ENCODE peak calls at places on chromosomes 2 and 18, in four cellular contexts. R is IMR-90, C is mesendoderm, N is mesenchymal stem cell. F is an unnamed sample. For H3K36me3, the result is how much of the 10 kb centered on the place peaks cover.

GRCh38 chr2:47697000-47697601 is 85.8 kb upstream of the MSH6 start:
- DNase-seq in C (peak), N (no peak), R (no peak), F (no peak)

GRCh38 chr2:168434164-168434563 is 21.9 kb upstream of the CERS6 start:
- DNase-seq in R (no peak), C (no peak), N (no peak), F (no peak)

GRCh38 chr18:22346342-22346967 is 71.3 kb downstream of the CTAGE1 start:
- DNase-seq in C (no peak), R (peak), N (peak), F (no peak)

GRCh38 chr2:236862961-236863728 is 222.5 kb upstream of the COPS8 start:
- DNase-seq in R (peak), C (no peak), N (peak), F (no peak)

GRCh38 chr18:2223394-2223793 is 347.9 kb downstream of the METTL4 start:
- DNase-seq in C (peak), R (no peak), N (no peak), F (peak)

GRCh38 chr2:3305431-3305830 is 72.2 kb downstream of the EIPR1 start:
- DNase-seq in R (no peak), N (no peak), C (no peak), F (no peak)

GRCh38 chr2:148680462-148680861 is 35.9 kb downstream of the EPC2 start:
- DNase-seq in R (peak), N (peak), C (peak), F (no peak)

GRCh38 chr2:33498291-33498956 is 22.0 kb downstream of the RASGRP3 start:
- DNase-seq in C (no peak), R (no peak), N (peak), F (no peak)

GRCh38 chr18:421236-422155 is 79.0 kb downstream of the COLEC12 start:
- DNase-seq in C (peak), N (no peak), R (peak), F (no peak)

GRCh38 chr18:63844254-63844653 is 43.3 kb upstream of the SERPINB2 start:
- DNase-seq in N (peak), C (peak), R (peak), F (peak)

GRCh38 chr2:204472375-204472774 is 72.9 kb upstream of the PARD3B start:
- DNase-seq in N (no peak), C (no peak), R (peak), F (no peak)

GRCh38 chr2:190023860-190024259 is 38.7 kb downstream of the MSTN start:
- DNase-seq in C (peak), R (peak), N (peak), F (peak)

GRCh38 chr2:190534310-190535118 is at the start of gene NEMP2:
- DNase-seq in N (peak), R (peak), C (peak), F (peak)

GRCh38 chr2:119112770-119113488 is 45.6 kb downstream of the C1QL2 start:
- DNase-seq in C (no peak), R (no peak), N (no peak), F (no peak)

GRCh38 chr2:119111115-119111975 is 47.2 kb downstream of the C1QL2 start:
- DNase-seq in C (no peak), N (no peak), R (no peak), F (no peak)

GRCh38 chr2:119114266-119114665 is 44.3 kb downstream of the C1QL2 start:
- DNase-seq in R (no peak), N (no peak), C (no peak), F (no peak)

GRCh38 chr2:119113489-119113770 is 45.1 kb downstream of the C1QL2 start:
- DNase-seq in R (no peak), C (no peak), N (no peak), F (no peak)

GRCh38 chr2:119112230-119112629 is 46.3 kb downstream of the C1QL2 start:
- DNase-seq in R (no peak), C (no peak), N (no peak), F (no peak)
- H2BK15ac ChIP-seq in R (no peak), C (no peak), N (no peak), F (no peak)

DNA sequence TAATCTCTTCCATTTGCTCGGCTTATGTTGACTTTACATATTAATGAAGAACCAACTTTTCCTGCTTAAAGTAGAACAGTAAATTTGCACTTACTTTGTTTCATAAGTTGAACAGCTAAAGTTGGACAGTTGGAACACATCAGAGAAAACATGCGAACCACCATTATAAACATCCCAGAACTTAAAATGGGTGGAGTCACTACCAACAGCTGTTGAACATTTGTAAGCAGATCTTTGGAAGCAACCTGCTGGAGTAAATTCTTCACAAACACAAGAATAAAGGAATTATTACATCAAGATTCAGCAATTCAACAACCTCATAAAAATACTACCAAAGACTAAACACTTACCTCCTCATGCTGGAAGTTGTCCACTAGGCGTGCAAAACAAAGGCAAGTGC is 96.4 kb upstream of the DNER start:
- DNase-seq in C (no peak), R (peak), N (peak), F (no peak)
- H3K36me3 ChIP-seq in C (under half), R (under half), N (under half), F (under half)

GRCh38 chr18:54209471-54210180 is 14.8 kb downstream of the MBD2 start:
- DNase-seq in C (no peak), N (peak), R (peak), F (no peak)
- H2BK15ac ChIP-seq in C (no peak), N (no peak), R (no peak), F (no peak)

DNA sequence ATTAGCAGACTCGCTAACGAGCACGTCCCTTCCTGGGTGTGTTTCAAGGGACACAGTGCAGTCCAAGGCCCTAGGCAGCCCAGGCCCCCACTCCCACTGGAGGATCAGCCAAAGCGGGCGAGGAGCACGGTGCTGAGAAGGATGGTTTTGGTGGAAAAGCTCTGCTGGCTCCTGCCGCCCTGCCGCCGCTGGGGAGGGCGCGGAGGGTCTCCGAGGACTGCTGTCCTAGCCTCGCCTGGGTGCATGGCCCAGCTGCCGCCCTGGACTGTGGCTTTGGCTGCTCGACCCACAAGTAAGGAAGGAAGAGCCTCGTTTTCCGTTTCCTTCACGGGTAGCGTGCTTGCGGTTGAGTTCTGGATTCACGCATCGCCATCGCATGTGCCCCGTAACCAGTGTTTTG is 79.9 kb downstream of the MTCL1 start:
- DNase-seq in N (no peak), C (no peak), R (no peak), F (no peak)
- H3K36me3 ChIP-seq in N (half or more), C (under half), R (half or more), F (under half)

GRCh38 chr18:14974576-14974975 is 226.6 kb downstream of the ANKRD30B start:
- DNase-seq in R (no peak), N (no peak), C (no peak), F (no peak)
- H2BK15ac ChIP-seq in R (no peak), N (no peak), C (no peak), F (no peak)

DNA sequence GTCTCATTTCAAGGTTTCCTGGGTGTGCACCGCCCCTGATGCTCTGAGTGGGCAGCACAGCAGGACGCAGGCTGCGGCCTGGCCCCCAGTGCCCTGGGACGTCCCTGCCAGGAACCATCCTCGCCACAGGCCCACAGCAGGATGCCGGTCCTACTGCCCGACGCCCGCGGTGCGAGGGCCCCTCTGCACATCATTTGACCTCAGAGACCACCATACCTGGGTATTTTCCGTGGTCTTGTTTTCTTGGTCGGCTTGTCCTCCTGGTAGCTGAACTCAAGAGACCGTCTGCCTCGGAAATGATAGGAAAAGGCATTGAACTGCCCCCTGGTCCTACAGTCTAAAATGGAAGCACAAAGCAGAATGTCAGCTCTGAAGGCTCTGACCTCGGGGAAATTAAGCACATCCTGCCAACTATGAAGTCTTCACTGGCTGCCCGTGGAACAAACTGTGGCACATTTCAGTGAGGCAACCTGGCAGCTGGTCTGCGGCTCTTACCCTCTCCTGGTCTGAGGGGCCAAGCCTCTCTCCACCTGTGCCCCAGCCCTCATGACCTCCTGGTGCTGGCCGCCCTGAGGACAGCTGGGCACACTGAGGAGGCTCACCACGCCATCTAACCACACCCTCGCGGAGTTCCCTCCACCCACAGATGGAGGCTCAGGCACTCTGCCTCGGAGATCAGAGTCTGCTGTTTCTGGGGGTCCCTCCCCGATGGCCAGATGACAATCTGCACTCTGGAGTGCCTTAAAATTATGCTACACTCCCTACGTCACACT is 105.0 kb downstream of the PXDN start:
- DNase-seq in N (no peak), C (no peak), R (no peak), F (no peak)
- H3K36me3 ChIP-seq in N (half or more), C (under half), R (half or more), F (under half)

GRCh38 chr18:13579874-13580273 is 146.5 kb downstream of the FAM210A start:
- DNase-seq in R (no peak), N (no peak), C (no peak), F (no peak)
- H2BK15ac ChIP-seq in R (no peak), N (no peak), C (no peak), F (no peak)

GRCh38 chr18:62037012-62037742 is 144.4 kb upstream of the RNF152 start:
- DNase-seq in C (no peak), N (no peak), R (no peak), F (no peak)

GRCh38 chr18:62030091-62030985 is 137.5 kb upstream of the RNF152 start:
- DNase-seq in R (no peak), C (peak), N (peak), F (no peak)

GRCh38 chr18:62033756-62034155 is 140.9 kb upstream of the RNF152 start:
- DNase-seq in C (no peak), N (no peak), R (no peak), F (no peak)

GRCh38 chr18:62028715-62029114 is 135.9 kb upstream of the RNF152 start:
- DNase-seq in N (no peak), R (no peak), C (no peak), F (no peak)

DNA sequence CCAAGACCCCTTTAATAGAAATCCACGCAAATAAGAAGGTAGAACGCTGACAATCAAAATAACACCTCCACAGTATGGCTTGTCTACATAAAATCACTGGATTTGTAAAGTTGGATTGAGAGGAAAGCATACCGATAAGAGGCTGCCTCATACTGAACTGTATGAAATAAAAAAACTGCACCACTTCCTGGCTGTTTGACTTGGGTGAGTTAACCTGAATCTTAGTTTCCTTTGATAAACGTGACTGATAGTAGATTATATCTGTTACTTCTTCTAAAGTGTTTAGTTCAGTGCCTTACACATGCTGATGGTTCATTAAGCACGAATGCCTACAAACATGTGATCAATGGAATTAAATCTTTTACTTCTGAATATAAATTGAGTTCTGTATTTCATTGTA is 140.4 kb upstream of the RNF152 start:
- DNase-seq in N (no peak), C (no peak), R (no peak), F (no peak)
- H3K36me3 ChIP-seq in N (under half), C (under half), R (under half), F (under half)

GRCh38 chr2:938181-939005 is 12.3 kb upstream of the SNTG2 start:
- DNase-seq in C (no peak), N (no peak), R (no peak), F (no peak)
- H2BK15ac ChIP-seq in C (no peak), N (no peak), R (no peak), F (no peak)

GRCh38 chr2:109438773-109439191 is 175.0 kb downstream of the SEPTIN10 start:
- DNase-seq in R (peak), C (no peak), N (peak), F (no peak)

GRCh38 chr2:109439897-109440506 is 173.8 kb downstream of the SEPTIN10 start:
- DNase-seq in R (no peak), C (no peak), N (no peak), F (no peak)

GRCh38 chr2:109438146-109438545 is 175.6 kb downstream of the SEPTIN10 start:
- DNase-seq in R (no peak), C (no peak), N (no peak), F (no peak)

GRCh38 chr2:109440507-109441156 is 173.1 kb downstream of the SEPTIN10 start:
- DNase-seq in C (no peak), N (peak), R (no peak), F (no peak)

DNA sequence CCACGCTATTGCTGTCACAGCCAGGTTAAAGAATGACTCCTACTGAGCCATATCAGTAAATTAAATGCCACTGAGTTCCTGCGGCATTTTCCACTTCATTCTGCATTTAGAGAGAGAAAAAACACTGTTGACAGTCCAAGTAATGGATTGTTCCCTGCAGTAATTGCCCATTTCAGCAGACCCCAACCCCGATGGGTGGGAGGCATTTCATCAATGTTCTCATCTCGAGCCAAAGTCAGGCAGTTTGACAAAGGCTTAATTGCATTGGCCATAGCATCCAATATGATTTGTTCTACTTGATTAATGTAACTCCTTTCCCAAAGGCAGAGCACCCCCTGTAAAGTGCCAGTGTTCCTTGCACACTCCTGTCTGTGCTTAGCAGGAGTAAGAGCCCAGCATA is 174.5 kb downstream of the SEPTIN10 start:
- DNase-seq in N (no peak), R (no peak), C (no peak), F (no peak)
- H3K36me3 ChIP-seq in N (under half), R (under half), C (under half), F (under half)